ENCODE peak calls at places on chromosomes 3 and 15, in nine cellular contexts. One of them, this sample, is unnamed.

GRCh38 chr3:174862101-174862500 is 3.0 kb downstream of the NAALADL2 start:
- DNase-seq in retinal pigment epithelial cell: no peak
- DNase-seq in cardiac fibroblast: peak
- DNase-seq in RWPE2: no peak
- DNase-seq in neuronal stem cell: no peak
- DNase-seq in heart left ventricle: no peak
- DNase-seq in GM12865: peak
- DNase-seq in left lung: peak
- DNase-seq in psoas muscle: no peak
- DNase-seq in this sample: no peak

GRCh38 chr15:38864827-38865604 is 300.4 kb upstream of the RASGRP1 start:
- DNase-seq in psoas muscle: peak
- DNase-seq in cardiac fibroblast: peak
- DNase-seq in neuronal stem cell: no peak
- DNase-seq in RWPE2: no peak
- DNase-seq in retinal pigment epithelial cell: no peak
- DNase-seq in left lung: no peak
- DNase-seq in heart left ventricle: peak
- DNase-seq in GM12865: no peak
- DNase-seq in this sample: peak

GRCh38 chr15:44199393-44199792 is 4.3 kb upstream of the FRMD5 start:
- DNase-seq in heart left ventricle: no peak
- DNase-seq in neuronal stem cell: no peak
- DNase-seq in RWPE2: no peak
- DNase-seq in GM12865: no peak
- DNase-seq in left lung: no peak
- DNase-seq in retinal pigment epithelial cell: no peak
- DNase-seq in psoas muscle: no peak
- DNase-seq in cardiac fibroblast: no peak
- DNase-seq in this sample: no peak

GRCh38 chr15:49718234-49718633 is 97.4 kb downstream of the DTWD1 start:
- DNase-seq in neuronal stem cell: no peak
- DNase-seq in retinal pigment epithelial cell: no peak
- DNase-seq in left lung: no peak
- DNase-seq in psoas muscle: no peak
- DNase-seq in heart left ventricle: no peak
- DNase-seq in GM12865: no peak
- DNase-seq in cardiac fibroblast: peak
- DNase-seq in RWPE2: no peak
- DNase-seq in this sample: no peak

GRCh38 chr3:52028572-52028971 is 27.8 kb downstream of the DUSP7 start:
- DNase-seq in psoas muscle: peak
- DNase-seq in RWPE2: no peak
- DNase-seq in retinal pigment epithelial cell: no peak
- DNase-seq in cardiac fibroblast: no peak
- DNase-seq in left lung: no peak
- DNase-seq in neuronal stem cell: no peak
- DNase-seq in GM12865: no peak
- DNase-seq in heart left ventricle: peak
- DNase-seq in this sample: peak

GRCh38 chr3:169886671-169887070 is 16.9 kb upstream of the LRRC31 start:
- DNase-seq in retinal pigment epithelial cell: no peak
- DNase-seq in psoas muscle: peak
- DNase-seq in RWPE2: no peak
- DNase-seq in heart left ventricle: peak
- DNase-seq in neuronal stem cell: no peak
- DNase-seq in left lung: peak
- DNase-seq in cardiac fibroblast: peak
- DNase-seq in GM12865: no peak
- DNase-seq in this sample: peak

GRCh38 chr15:58146734-58147133 is 8.6 kb downstream of the AQP9 start:
- DNase-seq in cardiac fibroblast: peak
- DNase-seq in neuronal stem cell: no peak
- DNase-seq in GM12865: no peak
- DNase-seq in RWPE2: no peak
- DNase-seq in left lung: peak
- DNase-seq in retinal pigment epithelial cell: peak
- DNase-seq in heart left ventricle: no peak
- DNase-seq in psoas muscle: no peak
- DNase-seq in this sample: no peak

GRCh38 chr3:53320697-53321096 is 26.6 kb downstream of the DCP1A start:
- DNase-seq in heart left ventricle: peak
- DNase-seq in psoas muscle: peak
- DNase-seq in retinal pigment epithelial cell: no peak
- DNase-seq in RWPE2: no peak
- DNase-seq in left lung: no peak
- DNase-seq in cardiac fibroblast: no peak
- DNase-seq in neuronal stem cell: no peak
- DNase-seq in GM12865: no peak
- DNase-seq in this sample: no peak

GRCh38 chr3:177604181-177604580 is 406.9 kb upstream of the TBL1XR1 start:
- DNase-seq in psoas muscle: no peak
- DNase-seq in heart left ventricle: no peak
- DNase-seq in neuronal stem cell: no peak
- DNase-seq in RWPE2: no peak
- DNase-seq in left lung: no peak
- DNase-seq in GM12865: no peak
- DNase-seq in cardiac fibroblast: no peak
- DNase-seq in retinal pigment epithelial cell: no peak
- DNase-seq in this sample: no peak

GRCh38 chr15:70701891-70702568 is 61.3 kb downstream of the UACA start:
- DNase-seq in cardiac fibroblast: peak
- DNase-seq in heart left ventricle: no peak
- DNase-seq in GM12865: no peak
- DNase-seq in RWPE2: no peak
- DNase-seq in psoas muscle: peak
- DNase-seq in left lung: no peak
- DNase-seq in neuronal stem cell: no peak
- DNase-seq in retinal pigment epithelial cell: peak
- DNase-seq in this sample: no peak

GRCh38 chr15:59197459-59197858 is 9.2 kb upstream of the LDHAL6B start:
- DNase-seq in GM12865: no peak
- DNase-seq in psoas muscle: no peak
- DNase-seq in neuronal stem cell: no peak
- DNase-seq in heart left ventricle: no peak
- DNase-seq in retinal pigment epithelial cell: no peak
- DNase-seq in cardiac fibroblast: no peak
- DNase-seq in RWPE2: no peak
- DNase-seq in left lung: no peak
- DNase-seq in this sample: no peak

GRCh38 chr15:59203572-59203971 is 3.1 kb upstream of the LDHAL6B start:
- DNase-seq in left lung: no peak
- DNase-seq in retinal pigment epithelial cell: no peak
- DNase-seq in RWPE2: peak
- DNase-seq in heart left ventricle: no peak
- DNase-seq in psoas muscle: no peak
- DNase-seq in neuronal stem cell: no peak
- DNase-seq in cardiac fibroblast: no peak
- DNase-seq in GM12865: no peak
- DNase-seq in this sample: no peak

GRCh38 chr15:59203026-59203425 is 3.6 kb upstream of the LDHAL6B start:
- DNase-seq in cardiac fibroblast: no peak
- DNase-seq in RWPE2: no peak
- DNase-seq in retinal pigment epithelial cell: no peak
- DNase-seq in neuronal stem cell: no peak
- DNase-seq in heart left ventricle: no peak
- DNase-seq in left lung: no peak
- DNase-seq in GM12865: no peak
- DNase-seq in psoas muscle: no peak
- DNase-seq in this sample: no peak

GRCh38 chr15:59200560-59200959 is 6.1 kb upstream of the LDHAL6B start:
- DNase-seq in heart left ventricle: no peak
- DNase-seq in RWPE2: peak
- DNase-seq in neuronal stem cell: no peak
- DNase-seq in retinal pigment epithelial cell: peak
- DNase-seq in left lung: no peak
- DNase-seq in psoas muscle: no peak
- DNase-seq in GM12865: no peak
- DNase-seq in cardiac fibroblast: no peak
- DNase-seq in this sample: no peak

DNA sequence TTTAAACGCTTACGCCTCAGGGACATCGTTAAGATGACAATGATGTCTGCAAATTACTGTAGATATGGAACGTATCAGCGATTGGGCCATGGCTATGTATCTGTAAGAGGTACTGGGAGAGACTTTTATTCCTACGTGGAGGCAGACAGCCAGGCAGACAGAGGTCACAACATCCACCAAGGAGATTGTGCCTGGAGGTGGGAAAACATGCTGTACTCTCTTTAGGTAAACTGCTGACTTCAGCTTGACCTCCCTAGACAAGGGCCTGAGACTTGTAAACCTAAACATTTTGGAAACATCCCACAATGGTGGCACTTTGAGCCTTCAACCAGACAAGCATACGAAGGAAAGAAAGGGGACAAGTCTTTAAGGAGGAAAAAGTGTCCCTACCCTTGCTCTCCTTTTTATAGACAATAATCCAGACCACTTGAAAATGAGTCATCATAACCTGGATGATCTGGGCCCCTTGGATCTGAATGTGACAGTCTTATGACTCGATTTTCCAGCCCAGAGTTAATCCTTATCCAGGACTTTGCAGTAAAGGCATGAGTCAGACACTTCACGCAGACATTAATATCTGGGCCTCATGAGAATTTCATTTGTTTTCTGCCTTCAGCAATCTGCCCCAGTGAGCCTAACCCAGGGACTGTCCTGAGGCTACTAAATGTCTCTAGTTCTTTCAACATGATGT is 6.7 kb upstream of the LDHAL6B start:
- DNase-seq in left lung: no peak
- DNase-seq in RWPE2: peak
- DNase-seq in psoas muscle: no peak
- DNase-seq in cardiac fibroblast: peak
- DNase-seq in retinal pigment epithelial cell: peak
- DNase-seq in heart left ventricle: no peak
- DNase-seq in neuronal stem cell: no peak
- DNase-seq in GM12865: no peak
- DNase-seq in this sample: no peak
- H3K4me3 ChIP-seq in left lung: no peak
- H3K4me3 ChIP-seq in RWPE2: no peak
- H3K4me3 ChIP-seq in psoas muscle: no peak
- H3K4me3 ChIP-seq in cardiac fibroblast: no peak
- H3K4me3 ChIP-seq in retinal pigment epithelial cell: no peak
- H3K4me3 ChIP-seq in heart left ventricle: no peak
- H3K4me3 ChIP-seq in neuronal stem cell: no peak
- H3K4me3 ChIP-seq in GM12865: no peak
- H3K4me3 ChIP-seq in this sample: no peak

GRCh38 chr15:84143753-84144314 is 91.7 kb upstream of the GOLGA6L4 start:
- DNase-seq in heart left ventricle: no peak
- DNase-seq in cardiac fibroblast: no peak
- DNase-seq in psoas muscle: no peak
- DNase-seq in left lung: no peak
- DNase-seq in GM12865: peak
- DNase-seq in RWPE2: no peak
- DNase-seq in neuronal stem cell: no peak
- DNase-seq in retinal pigment epithelial cell: no peak
- DNase-seq in this sample: no peak

DNA sequence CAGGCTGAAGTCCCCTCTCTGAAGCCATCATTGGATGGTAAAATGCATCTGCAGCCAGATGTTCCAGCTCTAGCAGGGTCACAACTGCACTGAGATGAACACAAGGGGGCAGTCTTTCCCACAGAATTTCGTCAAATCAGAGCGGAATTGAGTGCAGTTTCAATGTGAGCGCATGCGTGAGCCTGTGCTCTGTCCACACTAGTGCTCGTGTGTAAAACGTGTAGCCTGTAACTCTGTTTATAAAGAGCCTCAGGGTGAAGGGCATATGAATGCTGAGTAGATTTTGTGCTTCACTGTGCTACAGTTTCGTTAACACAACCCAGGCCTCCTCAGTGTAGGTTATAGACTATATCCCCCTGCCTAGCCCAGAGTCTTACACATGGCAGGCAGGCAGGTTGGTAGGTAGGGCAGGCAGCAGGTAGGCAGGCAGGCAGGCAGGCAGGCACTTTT is 92.7 kb upstream of the GOLGA6L4 start:
- DNase-seq in retinal pigment epithelial cell: peak
- DNase-seq in psoas muscle: no peak
- DNase-seq in cardiac fibroblast: peak
- DNase-seq in neuronal stem cell: peak
- DNase-seq in heart left ventricle: peak
- DNase-seq in RWPE2: peak
- DNase-seq in left lung: peak
- DNase-seq in GM12865: peak
- DNase-seq in this sample: peak
- H3K4me3 ChIP-seq in retinal pigment epithelial cell: peak
- H3K4me3 ChIP-seq in psoas muscle: peak
- H3K4me3 ChIP-seq in cardiac fibroblast: no peak
- H3K4me3 ChIP-seq in neuronal stem cell: no peak
- H3K4me3 ChIP-seq in heart left ventricle: no peak
- H3K4me3 ChIP-seq in RWPE2: no peak
- H3K4me3 ChIP-seq in left lung: no peak
- H3K4me3 ChIP-seq in GM12865: no peak
- H3K4me3 ChIP-seq in this sample: no peak

GRCh38 chr15:77305953-77306352 is 114.0 kb downstream of the PEAK1 start:
- DNase-seq in RWPE2: no peak
- DNase-seq in retinal pigment epithelial cell: no peak
- DNase-seq in neuronal stem cell: no peak
- DNase-seq in cardiac fibroblast: no peak
- DNase-seq in heart left ventricle: no peak
- DNase-seq in GM12865: no peak
- DNase-seq in psoas muscle: no peak
- DNase-seq in left lung: no peak
- DNase-seq in this sample: no peak
- H3K4me3 ChIP-seq in RWPE2: no peak
- H3K4me3 ChIP-seq in retinal pigment epithelial cell: no peak
- H3K4me3 ChIP-seq in neuronal stem cell: no peak
- H3K4me3 ChIP-seq in cardiac fibroblast: no peak
- H3K4me3 ChIP-seq in heart left ventricle: no peak
- H3K4me3 ChIP-seq in GM12865: no peak
- H3K4me3 ChIP-seq in psoas muscle: no peak
- H3K4me3 ChIP-seq in left lung: no peak
- H3K4me3 ChIP-seq in this sample: no peak

GRCh38 chr15:66291816-66292215 is 1.6 kb upstream of the DIS3L start:
- DNase-seq in cardiac fibroblast: no peak
- DNase-seq in RWPE2: no peak
- DNase-seq in retinal pigment epithelial cell: no peak
- DNase-seq in psoas muscle: no peak
- DNase-seq in heart left ventricle: no peak
- DNase-seq in left lung: no peak
- DNase-seq in GM12865: peak
- DNase-seq in neuronal stem cell: no peak
- DNase-seq in this sample: no peak

GRCh38 chr15:66290518-66290917 is 2.9 kb upstream of the DIS3L start:
- DNase-seq in left lung: no peak
- DNase-seq in GM12865: peak
- DNase-seq in cardiac fibroblast: no peak
- DNase-seq in psoas muscle: no peak
- DNase-seq in RWPE2: no peak
- DNase-seq in retinal pigment epithelial cell: no peak
- DNase-seq in heart left ventricle: no peak
- DNase-seq in neuronal stem cell: no peak
- DNase-seq in this sample: no peak

GRCh38 chr15:66288796-66289195 is 4.6 kb upstream of the DIS3L start:
- DNase-seq in psoas muscle: no peak
- DNase-seq in neuronal stem cell: no peak
- DNase-seq in left lung: no peak
- DNase-seq in cardiac fibroblast: peak
- DNase-seq in GM12865: no peak
- DNase-seq in heart left ventricle: no peak
- DNase-seq in RWPE2: no peak
- DNase-seq in retinal pigment epithelial cell: no peak
- DNase-seq in this sample: no peak

GRCh38 chr15:66288093-66288492 is 5.3 kb upstream of the DIS3L start:
- DNase-seq in heart left ventricle: no peak
- DNase-seq in cardiac fibroblast: no peak
- DNase-seq in psoas muscle: no peak
- DNase-seq in neuronal stem cell: no peak
- DNase-seq in GM12865: no peak
- DNase-seq in retinal pigment epithelial cell: no peak
- DNase-seq in RWPE2: no peak
- DNase-seq in left lung: no peak
- DNase-seq in this sample: no peak

GRCh38 chr15:66290007-66290406 is 3.4 kb upstream of the DIS3L start:
- DNase-seq in neuronal stem cell: no peak
- DNase-seq in cardiac fibroblast: no peak
- DNase-seq in heart left ventricle: no peak
- DNase-seq in psoas muscle: no peak
- DNase-seq in RWPE2: no peak
- DNase-seq in left lung: no peak
- DNase-seq in GM12865: no peak
- DNase-seq in retinal pigment epithelial cell: no peak
- DNase-seq in this sample: no peak
- H3K4me3 ChIP-seq in neuronal stem cell: no peak
- H3K4me3 ChIP-seq in cardiac fibroblast: no peak
- H3K4me3 ChIP-seq in heart left ventricle: no peak
- H3K4me3 ChIP-seq in psoas muscle: no peak
- H3K4me3 ChIP-seq in RWPE2: no peak
- H3K4me3 ChIP-seq in left lung: no peak
- H3K4me3 ChIP-seq in GM12865: no peak
- H3K4me3 ChIP-seq in retinal pigment epithelial cell: no peak
- H3K4me3 ChIP-seq in this sample: no peak

This sample was measured in right cardiac atrium.